ENCODE peak calls at places on chromosomes 4 and X, in nine cellular contexts. J is epithelial cell of esophagus, G is foreskin fibroblast, N is bronchial epithelial cell, V is glutamatergic neuron, C is AG04450, D is type B pancreatic cell, M is keratinocyte, R is fibroblast of pulmonary artery. I is an unnamed sample.
A peak's percentile ranks its signal among the peaks of the same experiment; 100 is the strongest.

GRCh38 chr4:146638801-146639351 is at the start of gene POU4F2:
- DNase-seq in J (peak; percentile 17), G (no peak), N (no peak), V (peak; percentile 76), C (no peak), D (peak; percentile 68), M (no peak), R (peak; percentile 13), I (no peak)

GRCh38 chrX:136121788-136122187 is 25.5 kb upstream of the FHL1 start:
- DNase-seq in J (no peak), G (no peak), N (no peak), V (no peak), C (no peak), D (no peak), M (no peak), R (peak; percentile 33), I (no peak)

GRCh38 chrX:130728208-130728607 is 174.8 kb downstream of the ENOX2 start:
- DNase-seq in J (peak; percentile 42), G (peak; percentile 49), N (peak; percentile 37), V (no peak), C (no peak), D (no peak), M (no peak), R (peak; percentile 28), I (no peak)

GRCh38 chr4:91114386-91114785 is 987.2 kb downstream of the CCSER1 start:
- DNase-seq in J (no peak), G (no peak), N (no peak), V (no peak), C (no peak), D (no peak), M (no peak), R (no peak), I (no peak)

GRCh38 chrX:78165425-78165824 is 26.0 kb upstream of the TAF9B start:
- DNase-seq in J (no peak), G (no peak), N (no peak), V (no peak), C (no peak), D (no peak), M (no peak), R (no peak), I (no peak)

GRCh38 chr4:158769175-158769831 is 477 bp downstream of the FNIP2 start:
- DNase-seq in J (peak; percentile 43), G (no peak), N (peak; percentile 45), V (peak; percentile 66), C (no peak), D (peak; percentile 74), M (no peak), R (peak; percentile 44), I (no peak)

GRCh38 chr4:51998837-51999236 is 21.3 kb downstream of the LRRC66 start:
- DNase-seq in J (no peak), G (no peak), N (no peak), V (no peak), C (no peak), D (no peak), M (no peak), R (no peak), I (no peak)

GRCh38 chr4:133996431-133997121 is 205.0 kb downstream of the PABPC4L start:
- DNase-seq in J (peak; percentile 20), G (no peak), N (no peak), V (no peak), C (no peak), D (no peak), M (no peak), R (no peak), I (no peak)

GRCh38 chrX:66110112-66110511 is 53.9 kb upstream of the HEPH start:
- DNase-seq in J (peak; percentile 7), G (no peak), N (peak; percentile 23), V (no peak), C (no peak), D (no peak), M (no peak), R (peak; percentile 44), I (no peak)

GRCh38 chrX:119990995-119991787 is 47.6 kb upstream of the NKAP start:
- DNase-seq in J (no peak), G (no peak), N (no peak), V (peak; percentile 23), C (no peak), D (no peak), M (no peak), R (no peak), I (no peak)

GRCh38 chr4:160819791-160820190 is 1344.0 kb downstream of the FSTL5 start:
- DNase-seq in J (no peak), G (no peak), N (peak; percentile 17), V (no peak), C (no peak), D (no peak), M (no peak), R (no peak), I (no peak)

GRCh38 chr4:116598155-116598979 is 487.0 kb downstream of the TRAM1L1 start:
- DNase-seq in J (no peak), G (no peak), N (no peak), V (no peak), C (no peak), D (no peak), M (no peak), R (no peak), I (no peak)

GRCh38 chrX:9562851-9563250 is 98.0 kb downstream of the TBL1X start:
- DNase-seq in J (peak; percentile 45), G (peak; percentile 80), N (peak; percentile 26), V (no peak), C (peak; percentile 71), D (no peak), M (peak; percentile 7), R (peak; percentile 90), I (peak; percentile 46)

GRCh38 chrX:116357317-116357716 is 79.1 kb upstream of the SLC6A14 start:
- DNase-seq in J (no peak), G (no peak), N (no peak), V (no peak), C (no peak), D (no peak), M (no peak), R (peak; percentile 22), I (no peak)

DNA sequence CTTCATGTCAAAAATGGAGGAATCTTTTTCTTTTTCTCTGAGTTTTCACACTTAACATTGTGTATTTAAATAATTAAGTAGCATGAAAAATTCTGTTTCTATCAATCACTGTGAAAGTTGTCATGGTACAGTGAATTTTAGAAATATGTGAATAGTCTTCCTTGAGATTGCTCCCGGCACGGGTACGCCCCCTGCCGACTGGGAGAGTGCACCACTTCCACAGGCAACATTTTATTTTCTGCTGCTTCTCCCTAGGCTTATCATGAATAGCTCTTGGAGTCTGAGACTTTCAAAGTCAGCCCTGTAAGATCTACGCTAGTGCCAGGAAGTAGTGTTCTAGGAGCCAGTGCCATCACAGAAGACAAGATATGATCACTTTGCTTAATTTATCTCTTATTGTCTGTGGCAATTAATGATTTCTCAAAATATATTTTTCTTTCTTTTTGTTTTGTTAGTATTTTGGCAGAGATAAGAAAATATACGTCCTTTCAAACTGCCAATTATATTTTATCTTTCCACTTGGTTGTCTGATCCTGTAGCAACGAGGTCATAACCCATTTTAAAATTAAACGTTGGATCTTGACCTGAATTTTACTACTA is 763.8 kb upstream of the AADAT start:
- DNase-seq in J (peak; percentile 68), G (no peak), N (peak; percentile 36), V (peak; percentile 78), C (no peak), D (no peak), M (no peak), R (peak; percentile 25), I (no peak)
- TF ChIP-seq CTCF in J (peak; percentile 94), G (peak; percentile 42), N (peak; percentile 69), V (peak; percentile 95), C (peak; percentile 28), D (peak; percentile 87), M (peak; percentile 91), R (peak; percentile 43), I (peak; percentile 48)

GRCh38 chr4:156781852-156782251 is 189.7 kb downstream of the PDGFC start:
- DNase-seq in J (peak; percentile 84), G (peak; percentile 64), N (peak; percentile 86), V (no peak), C (no peak), D (no peak), M (no peak), R (no peak), I (no peak)
- TF ChIP-seq CTCF in J (no peak), G (no peak), N (no peak), V (no peak), C (no peak), D (no peak), M (no peak), R (no peak), I (no peak)

DNA sequence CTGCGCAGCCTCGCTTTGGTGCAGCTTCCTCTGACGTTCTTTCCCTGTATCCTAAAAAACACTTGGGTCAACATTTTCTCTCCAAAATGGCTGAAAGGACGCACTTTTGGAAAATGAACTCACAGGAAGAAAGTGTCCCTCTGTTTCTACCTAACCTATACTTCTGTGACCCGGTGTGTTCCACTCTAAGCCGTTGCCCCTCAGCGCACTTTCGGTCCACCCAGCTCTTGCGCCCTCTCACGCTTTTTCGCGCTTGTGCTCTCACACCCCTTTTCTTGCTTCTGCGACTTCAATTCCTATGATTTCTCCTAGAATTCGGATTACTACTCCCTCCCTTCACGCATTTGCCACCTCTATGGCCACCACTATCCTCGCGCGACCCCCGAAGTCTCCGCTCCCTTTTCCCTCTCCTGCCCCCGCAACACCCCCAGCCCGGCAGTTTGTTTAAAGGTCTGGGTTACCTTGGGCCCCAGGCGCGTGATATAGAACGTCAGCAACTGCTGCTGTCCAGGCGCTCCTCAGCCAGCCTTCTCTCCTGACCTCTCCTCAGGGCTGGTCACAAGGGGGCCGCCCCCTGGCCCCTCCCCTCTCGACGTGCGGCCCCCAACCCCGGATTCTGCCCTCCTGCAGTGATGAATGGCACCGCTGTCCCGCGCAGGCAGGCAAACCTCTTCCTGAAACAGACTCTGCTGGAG is at the start of gene USP51:
- DNase-seq in J (no peak), G (no peak), N (peak; percentile 37), V (peak; percentile 36), C (no peak), D (no peak), M (no peak), R (peak; percentile 68), I (peak; percentile 27)
- TF ChIP-seq CTCF in J (no peak), G (no peak), N (no peak), V (no peak), C (peak; percentile 4), D (no peak), M (no peak), R (no peak), I (no peak)

GRCh38 chr4:48449151-48449550 is 34.0 kb upstream of the SLC10A4 start:
- DNase-seq in J (no peak), G (no peak), N (no peak), V (no peak), C (no peak), D (no peak), M (no peak), R (no peak), I (no peak)

GRCh38 chr4:48439988-48440387 is 43.2 kb upstream of the SLC10A4 start:
- DNase-seq in J (no peak), G (no peak), N (no peak), V (no peak), C (no peak), D (no peak), M (no peak), R (peak; percentile 6), I (no peak)

GRCh38 chr4:48450740-48451139 is 32.4 kb upstream of the SLC10A4 start:
- DNase-seq in J (no peak), G (no peak), N (no peak), V (no peak), C (no peak), D (no peak), M (no peak), R (no peak), I (no peak)

DNA sequence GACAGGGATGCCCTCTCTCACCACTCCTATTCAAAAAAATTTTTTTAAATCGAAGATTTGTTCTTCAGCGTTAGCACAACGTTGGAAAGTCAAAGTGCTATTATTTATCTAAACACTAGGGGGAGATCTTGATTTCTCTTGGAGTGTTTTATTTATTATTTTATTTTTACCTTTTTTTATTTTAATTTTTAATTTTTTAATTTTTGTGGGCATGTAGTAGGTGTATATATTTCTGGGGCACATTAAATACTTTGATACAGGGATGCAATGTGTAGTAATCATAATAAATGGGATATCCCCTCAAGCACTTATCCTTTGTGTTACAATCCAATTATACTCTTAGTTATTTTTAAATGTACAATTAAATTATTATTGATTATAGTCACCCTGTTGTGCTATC is 37.4 kb upstream of the SLC10A4 start:
- DNase-seq in J (peak; percentile 22), G (no peak), N (peak; percentile 22), V (no peak), C (no peak), D (no peak), M (no peak), R (peak; percentile 49), I (no peak)
- TF ChIP-seq CTCF in J (peak; percentile 37), G (peak; percentile 23), N (peak; percentile 9), V (peak; percentile 78), C (peak; percentile 50), D (peak; percentile 80), M (no peak), R (peak; percentile 46), I (peak; percentile 43)